ENCODE peak calls at places on chromosomes 13 and 19, in nine cellular contexts. C, P, Q, N, F, H, K, I and G are unnamed samples.
A peak's percentile ranks its signal among the peaks of the same experiment; 100 is the strongest.

GRCh38 chr19:10505583-10506229 is 2.5 kb upstream of the KEAP1 start:
- DNase-seq in F (peak; percentile 88), C (peak; percentile 72), Q (peak; percentile 91), P (peak; percentile 80), I (peak; percentile 72), K (peak; percentile 55), H (peak; percentile 78), N (peak; percentile 72), G (peak; percentile 75)

GRCh38 chr13:98033277-98034247 is 80.1 kb downstream of the IPO5 start:
- DNase-seq in Q (no peak), C (peak; percentile 37), P (peak; percentile 48), K (no peak), I (peak; percentile 69), F (no peak), H (no peak), N (peak; percentile 38), G (peak; percentile 79)

GRCh38 chr13:26186995-26187394 is 35.1 kb downstream of the RNF6 start:
- DNase-seq in K (no peak), N (no peak), F (no peak), C (no peak), Q (peak; percentile 50), H (no peak), P (no peak), I (no peak), G (no peak)

GRCh38 chr19:29001922-29002247 is 211.1 kb downstream of the UQCRFS1 start:
- DNase-seq in C (no peak), K (no peak), I (no peak), P (no peak), H (no peak), F (no peak), Q (no peak), N (no peak), G (no peak)

GRCh38 chr19:10419200-10419645 is 1.1 kb upstream of the PDE4A start:
- DNase-seq in I (no peak), P (no peak), H (no peak), C (peak; percentile 17), Q (no peak), K (no peak), F (no peak), N (no peak), G (no peak)

GRCh38 chr19:19268453-19269385 is 4.4 kb downstream of the TM6SF2 start:
- DNase-seq in Q (no peak), K (no peak), I (no peak), P (no peak), N (no peak), C (no peak), F (no peak), H (no peak), G (no peak)

GRCh38 chr19:18006895-18007604 is 920 bp upstream of the ARRDC2 start:
- DNase-seq in N (peak; percentile 82), F (peak; percentile 95), Q (peak; percentile 92), I (peak; percentile 80), H (peak; percentile 77), P (peak; percentile 84), K (peak; percentile 75), C (peak; percentile 89), G (peak; percentile 77)

GRCh38 chr13:41060723-41061074 is 610 bp upstream of the WBP4 start:
- DNase-seq in F (peak; percentile 91), Q (peak; percentile 93), I (no peak), H (peak; percentile 75), C (peak; percentile 65), P (peak; percentile 86), K (peak; percentile 64), N (peak; percentile 85), G (peak; percentile 84)

GRCh38 chr13:113475911-113476310 is 14.6 kb downstream of the DCUN1D2 start:
- DNase-seq in I (no peak), P (no peak), Q (no peak), K (no peak), H (no peak), F (no peak), C (no peak), N (no peak), G (no peak)

GRCh38 chr13:51501592-51502205 is 48.9 kb upstream of the INTS6 start:
- DNase-seq in H (no peak), C (no peak), Q (no peak), N (no peak), P (no peak), I (peak; percentile 56), K (no peak), F (no peak), G (peak; percentile 43)

GRCh38 chr13:49436890-49437289 is 7.0 kb downstream of the CAB39L start:
- DNase-seq in C (no peak), I (peak; percentile 70), P (peak; percentile 31), K (no peak), N (no peak), F (no peak), H (no peak), Q (no peak), G (peak; percentile 80)

GRCh38 chr13:99677388-99677951 is 176.2 kb downstream of the TM9SF2 start:
- DNase-seq in H (no peak), Q (no peak), I (peak; percentile 2), C (no peak), P (no peak), K (no peak), F (no peak), N (no peak), G (no peak)